ENCODE peak calls at places on chromosomes 5 and 9, in seven cellular contexts. One of them, this sample, is unnamed. For H3K27me3, the result is how much of the 10 kb centered on the place peaks cover.

GRCh38 chr5:126119894-126120442 is 303.2 kb upstream of the GRAMD2B start:
- DNase-seq in AG04450: no peak
- DNase-seq in pancreas: no peak
- DNase-seq in heart right ventricle: no peak
- DNase-seq in right lobe of liver: no peak
- DNase-seq in dorsolateral prefrontal cortex: no peak
- DNase-seq in HL-60: no peak
- DNase-seq in this sample: no peak

GRCh38 chr5:157926953-157927352 is 68.0 kb upstream of the CLINT1 start:
- DNase-seq in AG04450: no peak
- DNase-seq in right lobe of liver: no peak
- DNase-seq in HL-60: no peak
- DNase-seq in heart right ventricle: no peak
- DNase-seq in dorsolateral prefrontal cortex: no peak
- DNase-seq in pancreas: no peak
- DNase-seq in this sample: no peak

GRCh38 chr5:155728146-155728856 is 598.7 kb upstream of the SGCD start:
- DNase-seq in heart right ventricle: peak
- DNase-seq in pancreas: peak
- DNase-seq in right lobe of liver: peak
- DNase-seq in HL-60: no peak
- DNase-seq in AG04450: no peak
- DNase-seq in dorsolateral prefrontal cortex: peak
- DNase-seq in this sample: no peak

GRCh38 chr5:6169660-6170059 is 208.7 kb downstream of the MED10 start:
- DNase-seq in pancreas: no peak
- DNase-seq in HL-60: no peak
- DNase-seq in AG04450: no peak
- DNase-seq in dorsolateral prefrontal cortex: no peak
- DNase-seq in heart right ventricle: no peak
- DNase-seq in right lobe of liver: no peak
- DNase-seq in this sample: no peak

GRCh38 chr9:37128051-37128450 is 7.7 kb downstream of the ZCCHC7 start:
- DNase-seq in right lobe of liver: no peak
- DNase-seq in pancreas: no peak
- DNase-seq in heart right ventricle: no peak
- DNase-seq in dorsolateral prefrontal cortex: no peak
- DNase-seq in HL-60: no peak
- DNase-seq in AG04450: no peak
- DNase-seq in this sample: no peak

GRCh38 chr9:113876806-113877236 is 712 bp downstream of the ZNF618 start:
- DNase-seq in HL-60: no peak
- DNase-seq in AG04450: no peak
- DNase-seq in heart right ventricle: no peak
- DNase-seq in dorsolateral prefrontal cortex: no peak
- DNase-seq in pancreas: no peak
- DNase-seq in right lobe of liver: no peak
- DNase-seq in this sample: no peak

GRCh38 chr5:136802382-136802781 is 437.0 kb upstream of the TRPC7 start:
- DNase-seq in dorsolateral prefrontal cortex: peak
- DNase-seq in pancreas: no peak
- DNase-seq in right lobe of liver: no peak
- DNase-seq in AG04450: no peak
- DNase-seq in heart right ventricle: no peak
- DNase-seq in HL-60: no peak
- DNase-seq in this sample: no peak

GRCh38 chr9:16515879-16516289 is 354.6 kb downstream of the BNC2 start:
- DNase-seq in heart right ventricle: no peak
- DNase-seq in AG04450: no peak
- DNase-seq in HL-60: no peak
- DNase-seq in dorsolateral prefrontal cortex: no peak
- DNase-seq in pancreas: no peak
- DNase-seq in right lobe of liver: no peak
- DNase-seq in this sample: no peak

GRCh38 chr5:180112101-180112861 is 40.7 kb upstream of the RNF130 start:
- DNase-seq in pancreas: peak
- DNase-seq in dorsolateral prefrontal cortex: no peak
- DNase-seq in AG04450: no peak
- DNase-seq in right lobe of liver: no peak
- DNase-seq in heart right ventricle: no peak
- DNase-seq in HL-60: no peak
- DNase-seq in this sample: no peak

GRCh38 chr5:77333451-77334123 is 123.1 kb downstream of the PDE8B start:
- DNase-seq in heart right ventricle: no peak
- DNase-seq in right lobe of liver: no peak
- DNase-seq in AG04450: no peak
- DNase-seq in pancreas: no peak
- DNase-seq in dorsolateral prefrontal cortex: no peak
- DNase-seq in HL-60: no peak
- DNase-seq in this sample: no peak

GRCh38 chr9:72326643-72327042 is 38.4 kb downstream of the ZFAND5 start:
- DNase-seq in pancreas: no peak
- DNase-seq in HL-60: peak
- DNase-seq in heart right ventricle: no peak
- DNase-seq in right lobe of liver: no peak
- DNase-seq in dorsolateral prefrontal cortex: no peak
- DNase-seq in AG04450: no peak
- DNase-seq in this sample: no peak

GRCh38 chr9:13446935-13447334 is 167.4 kb upstream of the MPDZ start:
- DNase-seq in heart right ventricle: no peak
- DNase-seq in dorsolateral prefrontal cortex: no peak
- DNase-seq in pancreas: no peak
- DNase-seq in right lobe of liver: no peak
- DNase-seq in AG04450: no peak
- DNase-seq in HL-60: no peak
- DNase-seq in this sample: no peak

GRCh38 chr5:124353016-124353415 is 393.4 kb downstream of the ZNF608 start:
- DNase-seq in AG04450: no peak
- DNase-seq in HL-60: no peak
- DNase-seq in dorsolateral prefrontal cortex: no peak
- DNase-seq in heart right ventricle: no peak
- DNase-seq in right lobe of liver: no peak
- DNase-seq in pancreas: no peak
- DNase-seq in this sample: no peak

GRCh38 chr5:126219616-126220015 is 203.6 kb upstream of the GRAMD2B start:
- DNase-seq in HL-60: no peak
- DNase-seq in pancreas: no peak
- DNase-seq in dorsolateral prefrontal cortex: peak
- DNase-seq in heart right ventricle: no peak
- DNase-seq in AG04450: no peak
- DNase-seq in right lobe of liver: no peak
- DNase-seq in this sample: no peak

GRCh38 chr5:95841914-95842812 is 19.6 kb upstream of the GLRX start:
- DNase-seq in heart right ventricle: peak
- DNase-seq in pancreas: no peak
- DNase-seq in AG04450: no peak
- DNase-seq in right lobe of liver: no peak
- DNase-seq in HL-60: no peak
- DNase-seq in dorsolateral prefrontal cortex: no peak
- DNase-seq in this sample: no peak

GRCh38 chr5:81825237-81825636 is 74.3 kb upstream of the SSBP2 start:
- DNase-seq in HL-60: no peak
- DNase-seq in dorsolateral prefrontal cortex: no peak
- DNase-seq in AG04450: peak
- DNase-seq in right lobe of liver: no peak
- DNase-seq in pancreas: no peak
- DNase-seq in heart right ventricle: peak
- DNase-seq in this sample: no peak

GRCh38 chr5:177520906-177521513 is 4.2 kb upstream of the DDX41 start:
- DNase-seq in AG04450: no peak
- DNase-seq in pancreas: no peak
- DNase-seq in heart right ventricle: no peak
- DNase-seq in right lobe of liver: no peak
- DNase-seq in HL-60: no peak
- DNase-seq in dorsolateral prefrontal cortex: no peak
- DNase-seq in this sample: no peak
- TF ChIP-seq CTCF in AG04450: peak
- TF ChIP-seq CTCF in pancreas: no peak
- TF ChIP-seq CTCF in heart right ventricle: no peak
- TF ChIP-seq CTCF in right lobe of liver: no peak
- TF ChIP-seq CTCF in HL-60: no peak
- TF ChIP-seq CTCF in dorsolateral prefrontal cortex: peak
- TF ChIP-seq CTCF in this sample: peak

DNA sequence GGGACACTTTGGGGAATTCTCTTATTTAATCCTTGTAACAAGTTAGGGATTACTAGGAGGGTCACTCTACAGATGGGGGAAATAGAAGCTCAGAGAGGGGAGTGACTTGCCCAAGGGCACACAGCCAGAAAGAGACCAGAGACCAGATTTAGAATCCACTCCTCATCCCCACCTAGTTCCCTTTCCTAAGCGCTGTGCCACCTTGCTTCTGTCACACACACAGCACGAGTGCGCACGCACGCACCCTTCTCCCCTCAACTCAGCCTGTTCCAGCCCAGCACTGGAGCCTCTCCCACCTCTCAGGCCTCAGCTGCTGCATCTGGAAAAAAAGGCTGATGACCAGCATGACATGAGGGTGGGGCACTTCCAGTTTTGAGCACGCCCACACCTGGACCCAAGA is 18.6 kb downstream of the NR5A1 start:
- DNase-seq in AG04450: no peak
- DNase-seq in HL-60: no peak
- DNase-seq in pancreas: no peak
- DNase-seq in dorsolateral prefrontal cortex: no peak
- DNase-seq in right lobe of liver: no peak
- DNase-seq in heart right ventricle: no peak
- DNase-seq in this sample: no peak
- H3K27me3 ChIP-seq in AG04450: half or more
- H3K27me3 ChIP-seq in HL-60: under half
- H3K27me3 ChIP-seq in pancreas: under half
- H3K27me3 ChIP-seq in dorsolateral prefrontal cortex: under half
- H3K27me3 ChIP-seq in right lobe of liver: under half
- H3K27me3 ChIP-seq in heart right ventricle: half or more
- H3K27me3 ChIP-seq in this sample: half or more

GRCh38 chr5:35899805-35900204 is 38.6 kb downstream of the CAPSL start:
- DNase-seq in right lobe of liver: no peak
- DNase-seq in HL-60: no peak
- DNase-seq in AG04450: no peak
- DNase-seq in dorsolateral prefrontal cortex: no peak
- DNase-seq in heart right ventricle: no peak
- DNase-seq in pancreas: no peak
- DNase-seq in this sample: no peak
- H3K4me3 ChIP-seq in right lobe of liver: no peak
- H3K4me3 ChIP-seq in HL-60: no peak
- H3K4me3 ChIP-seq in AG04450: no peak
- H3K4me3 ChIP-seq in dorsolateral prefrontal cortex: no peak
- H3K4me3 ChIP-seq in heart right ventricle: no peak
- H3K4me3 ChIP-seq in pancreas: no peak
- H3K4me3 ChIP-seq in this sample: no peak

DNA sequence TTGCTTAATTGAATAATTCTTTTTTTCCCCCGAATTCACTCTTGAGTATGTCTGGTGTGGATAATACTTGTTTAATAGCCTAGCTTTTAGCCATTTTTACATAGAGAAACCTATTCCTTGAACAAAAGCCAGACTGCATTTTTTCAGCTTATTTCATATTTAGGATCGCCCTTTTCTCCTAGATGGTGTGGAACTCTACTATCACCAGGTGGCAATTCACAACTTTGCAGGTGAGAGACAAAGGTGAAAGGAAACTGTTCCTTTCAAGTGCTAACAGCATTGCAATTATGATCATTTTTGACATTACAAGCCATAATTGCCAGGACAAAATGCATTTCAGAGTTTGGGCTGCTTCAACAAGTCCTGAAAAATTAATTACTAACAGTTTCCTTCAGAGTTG is 57.4 kb upstream of the SH3GL2 start:
- DNase-seq in AG04450: no peak
- DNase-seq in pancreas: no peak
- DNase-seq in dorsolateral prefrontal cortex: no peak
- DNase-seq in heart right ventricle: no peak
- DNase-seq in right lobe of liver: no peak
- DNase-seq in HL-60: no peak
- DNase-seq in this sample: no peak
- TF ChIP-seq CTCF in AG04450: no peak
- TF ChIP-seq CTCF in pancreas: no peak
- TF ChIP-seq CTCF in dorsolateral prefrontal cortex: no peak
- TF ChIP-seq CTCF in heart right ventricle: no peak
- TF ChIP-seq CTCF in right lobe of liver: no peak
- TF ChIP-seq CTCF in HL-60: no peak
- TF ChIP-seq CTCF in this sample: no peak

DNA sequence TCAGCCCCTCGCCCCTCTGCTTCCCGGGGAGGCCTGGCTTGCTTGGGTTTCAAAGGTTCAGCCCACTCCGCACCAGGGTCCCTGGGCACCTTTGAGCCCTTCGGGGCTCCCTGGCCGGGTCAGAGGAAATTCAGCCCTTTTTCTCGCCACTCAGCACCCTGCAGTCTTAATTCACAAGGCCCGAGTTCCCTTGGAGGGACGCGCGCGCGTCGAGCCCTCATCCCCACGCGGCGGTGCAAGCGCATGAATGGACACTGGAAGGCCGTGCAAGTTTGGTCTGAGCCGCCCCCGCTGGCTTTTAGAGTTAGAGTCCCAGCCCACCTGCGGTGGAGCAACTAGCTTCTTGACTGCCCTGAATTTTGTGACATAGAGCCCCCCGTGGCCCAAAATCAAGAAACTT is 4.5 kb downstream of the EBF1 start:
- DNase-seq in HL-60: no peak
- DNase-seq in pancreas: no peak
- DNase-seq in right lobe of liver: no peak
- DNase-seq in dorsolateral prefrontal cortex: peak
- DNase-seq in AG04450: no peak
- DNase-seq in heart right ventricle: no peak
- DNase-seq in this sample: no peak
- H3K27me3 ChIP-seq in HL-60: half or more
- H3K27me3 ChIP-seq in pancreas: under half
- H3K27me3 ChIP-seq in right lobe of liver: under half
- H3K27me3 ChIP-seq in dorsolateral prefrontal cortex: half or more
- H3K27me3 ChIP-seq in AG04450: under half
- H3K27me3 ChIP-seq in heart right ventricle: under half
- H3K27me3 ChIP-seq in this sample: under half

GRCh38 chr9:136545065-136545965 is 533 bp downstream of the NOTCH1 start:
- DNase-seq in heart right ventricle: no peak
- DNase-seq in dorsolateral prefrontal cortex: no peak
- DNase-seq in right lobe of liver: no peak
- DNase-seq in HL-60: no peak
- DNase-seq in AG04450: no peak
- DNase-seq in pancreas: peak
- DNase-seq in this sample: no peak
- H3K4me3 ChIP-seq in heart right ventricle: peak
- H3K4me3 ChIP-seq in dorsolateral prefrontal cortex: peak
- H3K4me3 ChIP-seq in right lobe of liver: peak
- H3K4me3 ChIP-seq in HL-60: peak
- H3K4me3 ChIP-seq in AG04450: peak
- H3K4me3 ChIP-seq in pancreas: peak
- H3K4me3 ChIP-seq in this sample: peak

GRCh38 chr9:79477955-79478751 is 93.6 kb upstream of the TLE4 start:
- DNase-seq in HL-60: peak
- DNase-seq in heart right ventricle: peak
- DNase-seq in dorsolateral prefrontal cortex: no peak
- DNase-seq in AG04450: no peak
- DNase-seq in right lobe of liver: no peak
- DNase-seq in pancreas: peak
- DNase-seq in this sample: peak
- TF ChIP-seq CTCF in HL-60: no peak
- TF ChIP-seq CTCF in heart right ventricle: peak
- TF ChIP-seq CTCF in dorsolateral prefrontal cortex: peak
- TF ChIP-seq CTCF in AG04450: peak
- TF ChIP-seq CTCF in right lobe of liver: peak
- TF ChIP-seq CTCF in pancreas: no peak
- TF ChIP-seq CTCF in this sample: peak

GRCh38 chr5:135545115-135545514 is 9.4 kb upstream of the NEUROG1 start:
- DNase-seq in AG04450: no peak
- DNase-seq in HL-60: no peak
- DNase-seq in dorsolateral prefrontal cortex: no peak
- DNase-seq in pancreas: no peak
- DNase-seq in right lobe of liver: no peak
- DNase-seq in heart right ventricle: no peak
- DNase-seq in this sample: no peak
- H3K27me3 ChIP-seq in AG04450: half or more
- H3K27me3 ChIP-seq in HL-60: under half
- H3K27me3 ChIP-seq in dorsolateral prefrontal cortex: under half
- H3K27me3 ChIP-seq in pancreas: under half
- H3K27me3 ChIP-seq in right lobe of liver: under half
- H3K27me3 ChIP-seq in heart right ventricle: half or more
- H3K27me3 ChIP-seq in this sample: half or more